ENCODE peak calls at places on chromosomes 12 and 14, in five cellular contexts. H is CD8-positive, alpha-beta memory T cell; J is IMR-90; V is stomach; R is trophoblast cell. U is an unnamed sample.
A peak's percentile ranks its signal among the peaks of the same experiment; 100 is the strongest.

GRCh38 chr14:81986005-81986404 is 452.4 kb upstream of the SEL1L start:
- DNase-seq in V (no peak), H (no peak), J (no peak), R (no peak), U (no peak)

GRCh38 chr12:1203735-1204019 is 212.7 kb downstream of the ERC1 start:
- DNase-seq in J (no peak), R (no peak), V (no peak), H (no peak), U (no peak)

GRCh38 chr12:119578112-119578511 is 15.5 kb upstream of the TMEM233 start:
- DNase-seq in V (no peak), J (no peak), H (no peak), R (peak; percentile 3), U (no peak)

GRCh38 chr12:24534632-24535031 is 414.3 kb downstream of the BCAT1 start:
- DNase-seq in H (no peak), R (no peak), J (no peak), V (no peak), U (no peak)

GRCh38 chr14:58963873-58964597 is 224.4 kb upstream of the DAAM1 start:
- DNase-seq in J (no peak), H (no peak), R (no peak), V (no peak), U (no peak)

GRCh38 chr12:72053604-72054003 is 115.0 kb downstream of the TPH2 start:
- DNase-seq in H (no peak), V (no peak), J (no peak), R (peak; percentile 77), U (no peak)

GRCh38 chr14:86015916-86016315 is 486.0 kb downstream of the FLRT2 start:
- DNase-seq in H (no peak), V (no peak), J (peak; percentile 82), R (no peak), U (no peak)

GRCh38 chr12:106655577-106655976 is 72.8 kb downstream of the RFX4 start:
- DNase-seq in H (no peak), R (no peak), V (no peak), J (no peak), U (no peak)

GRCh38 chr12:130143136-130143535 is 19.1 kb upstream of the FZD10 start:
- DNase-seq in J (no peak), V (no peak), R (no peak), H (no peak), U (no peak)

GRCh38 chr12:120252071-120252906 is 13.2 kb downstream of the PXN start:
- DNase-seq in J (no peak), R (no peak), V (no peak), H (peak; percentile 69), U (peak; percentile 54)

GRCh38 chr12:3041558-3042164 is 35.5 kb upstream of the TSPAN9 start:
- DNase-seq in J (peak; percentile 67), R (peak; percentile 96), V (peak; percentile 65), H (peak; percentile 14), U (no peak)

GRCh38 chr14:74611672-74612345 is at the start of gene LTBP2:
- DNase-seq in J (peak; percentile 31), V (no peak), R (peak; percentile 16), H (peak; percentile 2), U (peak; percentile 22)

GRCh38 chr12:107523760-107524558 is 161.6 kb upstream of the PWP1 start:
- DNase-seq in V (no peak), R (no peak), H (no peak), J (no peak), U (no peak)

GRCh38 chr12:57606016-57606311 is 1.3 kb downstream of the DTX3 start:
- DNase-seq in H (no peak), J (no peak), R (no peak), V (no peak), U (no peak)

GRCh38 chr12:7642876-7643309 is 22.8 kb downstream of the APOBEC1 start:
- DNase-seq in V (no peak), J (no peak), R (peak; percentile 71), H (no peak), U (no peak)

GRCh38 chr12:62542814-62543213 is 76.2 kb downstream of the MON2 start:
- DNase-seq in J (no peak), H (no peak), V (no peak), R (no peak), U (no peak)

GRCh38 chr12:67069451-67070306 is 199.5 kb upstream of the CAND1 start:
- DNase-seq in V (peak; percentile 41), H (no peak), J (no peak), R (peak; percentile 77), U (peak; percentile 45)

GRCh38 chr14:37142835-37143499 is 29.4 kb downstream of the SLC25A21 start:
- DNase-seq in H (no peak), J (peak; percentile 72), V (no peak), R (peak; percentile 58), U (no peak)

GRCh38 chr14:49306152-49306751 is 279.9 kb downstream of the RPS29 start:
- DNase-seq in R (peak; percentile 34), H (no peak), J (peak; percentile 7), V (no peak), U (no peak)

GRCh38 chr12:104578453-104578852 is 121.7 kb downstream of the CHST11 start:
- DNase-seq in J (peak; percentile 84), H (no peak), R (peak; percentile 76), V (no peak), U (no peak)

GRCh38 chr12:122878780-122879612 is 16.9 kb downstream of the VPS37B start:
- DNase-seq in H (no peak), J (no peak), R (no peak), V (peak; percentile 24), U (no peak)

GRCh38 chr12:79689041-79689476 is 1.7 kb downstream of the PAWR start:
- DNase-seq in R (no peak), V (no peak), H (no peak), J (no peak), U (no peak)

DNA sequence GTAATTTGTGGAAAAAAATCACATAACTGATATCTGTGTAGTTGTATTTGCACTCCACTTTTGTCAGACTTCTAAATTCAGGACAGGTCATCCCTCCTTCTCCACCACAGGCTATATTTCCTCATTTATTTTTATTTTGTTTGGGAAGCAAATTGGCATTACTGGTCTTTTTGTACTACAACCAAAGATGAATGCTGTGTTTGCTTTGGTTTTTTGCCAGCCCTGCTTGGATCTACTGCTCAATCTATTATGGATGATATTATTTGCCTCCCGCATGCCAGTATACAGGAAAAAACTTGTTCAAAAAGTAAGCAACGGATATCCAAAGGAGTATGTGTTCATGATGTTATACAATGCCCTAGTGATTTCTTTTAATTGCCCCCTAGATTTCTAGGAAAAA is 948.8 kb downstream of the TRHDE start:
- DNase-seq in R (no peak), V (no peak), J (no peak), H (no peak), U (no peak)
- H3K9me3 ChIP-seq in R (no peaks in the 10 kb centered on the region), V (no peaks in the 10 kb centered on the region), J (peaks cover 3% of the 10 kb centered on the region), H (no peaks in the 10 kb centered on the region), U (no peaks in the 10 kb centered on the region)

GRCh38 chr12:75739916-75740315 is 228.5 kb upstream of the KRR1 start:
- DNase-seq in V (no peak), J (no peak), H (no peak), R (no peak), U (no peak)

GRCh38 chr12:75735853-75736252 is 224.4 kb upstream of the KRR1 start:
- DNase-seq in J (no peak), H (no peak), R (no peak), V (peak; percentile 66), U (no peak)

DNA sequence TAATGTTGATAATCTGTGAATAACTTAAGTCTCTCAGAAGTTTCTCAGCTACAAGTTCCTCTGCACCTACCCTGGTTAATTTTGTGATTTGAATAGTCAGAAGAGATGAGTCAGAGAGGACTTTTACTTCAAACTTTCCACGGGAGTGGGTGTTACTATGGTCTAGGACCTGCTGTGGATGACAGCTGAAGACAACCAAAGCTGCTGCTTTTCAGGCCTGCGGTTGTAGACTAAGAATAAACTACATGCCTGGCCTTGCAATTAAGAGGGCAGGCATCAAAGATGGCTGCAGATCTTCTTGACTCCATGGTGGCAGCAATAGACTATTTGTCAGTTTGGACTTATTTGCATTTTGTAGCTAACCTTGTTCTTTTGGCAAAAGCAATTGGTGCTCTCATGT is 227.1 kb upstream of the KRR1 start:
- DNase-seq in H (no peak), V (no peak), J (peak; percentile 42), R (no peak), U (no peak)
- H3K27ac ChIP-seq in H (no peak overlapping the region), V (no peak overlapping the region), J (no peak overlapping the region), R (no peak overlapping the region), U (no peak overlapping the region)

GRCh38 chr14:32073537-32074189 is 3.4 kb upstream of the ARHGAP5 start:
- DNase-seq in J (peak; percentile 82), R (peak; percentile 96), H (peak; percentile 46), V (peak; percentile 49), U (peak; percentile 71)
- H3K4me1 ChIP-seq in J (no peaks in the 10 kb centered on the region), R (no peaks in the 10 kb centered on the region), H (peaks cover 5% of the 10 kb centered on the region), V (no peaks in the 10 kb centered on the region), U (no peaks in the 10 kb centered on the region)

DNA sequence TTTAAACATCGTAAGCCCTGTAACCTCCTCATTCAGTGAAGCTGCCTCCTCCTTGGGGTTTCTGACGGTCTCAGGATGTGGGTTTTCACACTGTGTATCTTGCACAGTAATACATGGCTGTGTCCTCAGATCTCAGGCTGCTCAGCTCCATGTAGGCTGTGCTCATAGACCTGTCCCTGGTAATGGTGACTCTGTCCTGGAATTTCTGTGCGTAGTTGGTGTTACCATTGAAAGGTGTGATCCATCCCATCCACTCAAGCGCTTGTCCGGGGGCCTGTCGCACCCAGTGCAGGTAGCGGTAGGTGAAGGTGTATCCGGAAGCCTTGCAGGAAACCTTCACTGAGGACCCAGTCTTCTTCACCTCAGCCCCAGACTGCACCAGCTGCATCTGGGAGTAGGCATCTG is 980.5 kb downstream of the TMEM121 start:
- DNase-seq in J (no peak), V (no peak), H (peak; percentile 47), R (no peak), U (peak; percentile 74)
- H3K9me3 ChIP-seq in J (peaks cover 25% of the 10 kb centered on the region), V (no peaks in the 10 kb centered on the region), H (no peaks in the 10 kb centered on the region), R (peaks cover 32% of the 10 kb centered on the region), U (no peaks in the 10 kb centered on the region)

DNA sequence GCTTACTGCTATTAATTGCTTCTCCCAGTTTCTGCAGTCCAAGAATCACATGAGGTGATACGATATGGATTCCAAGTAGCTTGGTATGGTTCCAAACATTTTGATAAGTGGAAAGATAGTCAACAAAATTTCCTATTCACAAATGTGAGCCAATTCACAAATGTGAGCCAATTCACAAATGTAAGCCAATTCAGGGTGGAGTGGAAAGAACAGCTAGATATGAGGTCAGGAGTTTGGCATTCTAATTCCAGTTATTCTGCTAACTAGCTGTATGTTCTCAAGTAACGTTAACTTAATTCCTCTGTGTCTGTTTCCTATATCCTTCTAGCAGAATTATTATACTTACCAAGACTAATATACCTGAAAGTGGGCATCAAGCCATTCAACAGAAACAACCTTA is 37.5 kb upstream of the DHRS4 start:
- DNase-seq in J (no peak), H (no peak), R (no peak), V (no peak), U (no peak)
- H3K27ac ChIP-seq in J (no peak overlapping the region), H (no peak overlapping the region), R (no peak overlapping the region), V (peak overlapping the region; percentile 32), U (no peak overlapping the region)

GRCh38 chr14:100104006-100104352 is 38.8 kb downstream of the EVL start:
- DNase-seq in V (no peak), J (no peak), H (no peak), R (no peak), U (no peak)

GRCh38 chr14:100104523-100105300 is 39.5 kb downstream of the EVL start:
- DNase-seq in J (peak; percentile 72), R (peak; percentile 20), V (no peak), H (no peak), U (no peak)

GRCh38 chr14:100105357-100106169 is 40.3 kb downstream of the EVL start:
- DNase-seq in H (no peak), J (no peak), V (no peak), R (no peak), U (peak; percentile 48)

GRCh38 chr14:100102156-100102785 is 37.0 kb downstream of the EVL start:
- DNase-seq in R (peak; percentile 88), V (no peak), J (no peak), H (no peak), U (no peak)

GRCh38 chr14:100103261-100104005 is 38.2 kb downstream of the EVL start:
- DNase-seq in R (no peak), H (no peak), V (no peak), J (peak; percentile 13), U (peak; percentile 29)
- H3K4me1 ChIP-seq in R (peaks cover 10% of the 10 kb centered on the region), H (peaks cover 99% of the 10 kb centered on the region), V (peaks cover 20% of the 10 kb centered on the region), J (peaks cover 16% of the 10 kb centered on the region), U (peaks cover 100% of the 10 kb centered on the region)

U was measured in naive thymus-derived CD4-positive, alpha-beta T cell.